ENCODE peak calls at places on chromosomes 5 and 9, in seven cellular contexts. P is IMR-90, O is mesenchymal stem cell, X is neuronal stem cell, L is H1, E is H9, B is trophoblast cell. Q is an unnamed sample.
A peak's percentile ranks its signal among the peaks of the same experiment; 100 is the strongest.

GRCh38 chr5:57493034-57493433 is 10.4 kb upstream of the ACTBL2 start:
- DNase-seq in P (no peak), O (no peak), X (no peak), L (no peak), E (no peak), B (no peak), Q (no peak)

GRCh38 chr5:95920822-95921221 is 40.8 kb downstream of the ELL2 start:
- DNase-seq in P (no peak), O (no peak), X (no peak), L (no peak), E (no peak), B (no peak), Q (no peak)

GRCh38 chr5:108193021-108193795 is 188.7 kb downstream of the FBXL17 start:
- DNase-seq in P (peak; percentile 75), O (peak; percentile 49), X (no peak), L (no peak), E (no peak), B (no peak), Q (peak; percentile 11)

GRCh38 chr9:114791736-114792135 is 14.1 kb downstream of the TNFSF15 start:
- DNase-seq in P (no peak), O (no peak), X (no peak), L (no peak), E (no peak), B (no peak), Q (no peak)

GRCh38 chr5:173324115-173325001 is 3.9 kb downstream of the STC2 start:
- DNase-seq in P (peak; percentile 89), O (no peak), X (no peak), L (no peak), E (no peak), B (no peak), Q (no peak)

GRCh38 chr9:108297025-108297424 is 558.8 kb downstream of the ACTL7B start:
- DNase-seq in P (peak; percentile 73), O (peak; percentile 68), X (no peak), L (no peak), E (no peak), B (peak; percentile 3), Q (no peak)

GRCh38 chr5:45162974-45163373 is 354.2 kb downstream of the MRPS30 start:
- DNase-seq in P (no peak), O (no peak), X (no peak), L (no peak), E (no peak), B (no peak), Q (no peak)

GRCh38 chr5:158485604-158486081 is 614.1 kb downstream of the EBF1 start:
- DNase-seq in P (no peak), O (peak; percentile 18), X (no peak), L (no peak), E (no peak), B (no peak), Q (peak; percentile 10)

GRCh38 chr5:10545084-10545483 is 18.8 kb upstream of the ANKRD33B start:
- DNase-seq in P (no peak), O (no peak), X (no peak), L (no peak), E (no peak), B (no peak), Q (no peak)

GRCh38 chr5:168652516-168652915 is 73.3 kb upstream of the PANK3 start:
- DNase-seq in P (no peak), O (no peak), X (no peak), L (no peak), E (no peak), B (no peak), Q (no peak)

DNA sequence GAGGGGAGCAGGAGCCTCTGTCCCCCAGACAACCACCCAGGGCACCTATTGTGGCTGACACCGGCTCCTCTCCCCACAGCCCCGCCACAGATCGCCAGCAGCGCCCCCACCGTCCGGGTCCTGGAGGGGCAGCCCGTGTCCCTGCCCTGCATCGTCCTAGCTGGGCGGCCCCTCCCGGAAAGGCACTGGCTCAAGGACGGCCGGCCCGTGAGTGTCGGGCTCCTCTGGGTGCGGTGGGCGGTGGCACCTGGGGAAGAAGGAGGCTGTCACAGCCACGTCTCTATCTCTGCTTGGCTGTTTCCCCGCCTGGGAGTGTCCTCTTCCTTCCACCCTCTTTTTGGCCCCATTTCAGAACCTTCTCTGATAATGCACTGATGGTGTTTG is 55.1 kb downstream of the HMCN2 start:
- DNase-seq in P (no peak), O (no peak), X (no peak), L (no peak), E (peak; percentile 77), B (peak; percentile 32), Q (peak; percentile 31)
- H2BK5ac ChIP-seq in P (no peak overlapping the region), O (no peak overlapping the region), X (no peak overlapping the region), L (no peak overlapping the region), E (no peak overlapping the region), B (no peak overlapping the region), Q (no peak overlapping the region)

DNA sequence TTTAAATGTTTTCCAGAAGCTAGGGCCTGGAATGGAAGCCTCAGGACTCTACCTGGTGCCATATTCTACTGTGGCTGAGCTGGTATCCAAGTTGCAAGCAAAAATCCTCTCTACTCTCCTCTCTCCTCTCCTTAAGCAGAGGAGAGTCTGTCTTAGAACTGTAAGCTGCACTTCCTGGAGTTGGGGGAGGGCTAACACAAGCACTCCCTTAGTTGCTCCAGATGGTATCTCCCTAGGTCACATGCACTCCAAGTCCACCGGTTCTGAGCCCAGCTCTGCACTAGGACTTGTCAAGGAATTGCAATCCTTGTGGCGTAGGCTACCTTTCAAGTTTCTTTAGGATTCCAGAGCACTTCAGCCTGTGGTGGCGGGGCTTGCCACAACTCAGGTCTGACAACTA is 513.9 kb upstream of the RGMB start:
- DNase-seq in P (no peak), O (no peak), X (no peak), L (no peak), E (no peak), B (no peak), Q (peak; percentile 5)
- H2BK5ac ChIP-seq in P (no peak overlapping the region), O (no peak overlapping the region), X (no peak overlapping the region), L (no peak overlapping the region), E (no peak overlapping the region), B (no peak overlapping the region), Q (no peak overlapping the region)

DNA sequence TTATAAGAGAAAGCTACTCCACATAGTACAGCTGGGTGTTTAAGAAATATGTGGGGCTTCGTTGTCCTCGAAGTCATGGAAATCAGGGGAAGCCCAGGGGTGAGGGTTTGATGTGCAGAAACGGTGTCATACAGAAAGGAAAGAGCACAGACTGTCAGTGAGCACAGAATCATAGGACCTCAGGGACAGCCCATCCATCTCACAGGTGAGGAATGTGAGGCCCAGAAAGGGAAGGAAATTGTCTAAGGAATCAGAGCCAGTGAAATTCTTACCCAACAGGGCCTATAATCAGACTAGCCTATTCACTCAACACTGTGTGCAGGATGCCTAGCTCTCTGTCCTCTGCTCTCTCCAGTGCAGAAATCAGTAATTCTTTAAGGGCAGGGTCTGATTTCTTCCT is 535.6 kb downstream of the SPOCK1 start:
- DNase-seq in P (no peak), O (no peak), X (no peak), L (no peak), E (no peak), B (no peak), Q (no peak)
- H2BK5ac ChIP-seq in P (no peak overlapping the region), O (no peak overlapping the region), X (no peak overlapping the region), L (no peak overlapping the region), E (no peak overlapping the region), B (no peak overlapping the region), Q (no peak overlapping the region)

GRCh38 chr5:146836226-146836842 is 42.2 kb downstream of the PPP2R2B start:
- DNase-seq in P (no peak), O (no peak), X (no peak), L (no peak), E (no peak), B (no peak), Q (no peak)
- H2BK5ac ChIP-seq in P (no peak overlapping the region), O (no peak overlapping the region), X (no peak overlapping the region), L (no peak overlapping the region), E (no peak overlapping the region), B (no peak overlapping the region), Q (no peak overlapping the region)

GRCh38 chr5:176180781-176181180 is 57.4 kb upstream of the SIMC1 start:
- DNase-seq in P (no peak), O (no peak), X (no peak), L (no peak), E (no peak), B (no peak), Q (peak; percentile 42)

GRCh38 chr5:176183321-176184074 is 54.7 kb upstream of the SIMC1 start:
- DNase-seq in P (no peak), O (no peak), X (no peak), L (no peak), E (no peak), B (no peak), Q (peak; percentile 86)

GRCh38 chr5:176180339-176180738 is 57.9 kb upstream of the SIMC1 start:
- DNase-seq in P (peak; percentile 60), O (peak; percentile 61), X (no peak), L (no peak), E (no peak), B (peak; percentile 34), Q (no peak)

GRCh38 chr5:176178789-176179188 is 59.4 kb upstream of the SIMC1 start:
- DNase-seq in P (no peak), O (no peak), X (no peak), L (no peak), E (no peak), B (no peak), Q (no peak)

GRCh38 chr5:176181271-176181855 is 56.9 kb upstream of the SIMC1 start:
- DNase-seq in P (no peak), O (no peak), X (no peak), L (no peak), E (no peak), B (no peak), Q (no peak)
- H2BK5ac ChIP-seq in P (no peak overlapping the region), O (no peak overlapping the region), X (no peak overlapping the region), L (no peak overlapping the region), E (no peak overlapping the region), B (no peak overlapping the region), Q (no peak overlapping the region)

GRCh38 chr5:22889714-22890113 is 36.6 kb upstream of the CDH12 start:
- DNase-seq in P (no peak), O (peak; percentile 35), X (no peak), L (no peak), E (no peak), B (no peak), Q (no peak)
- H2BK5ac ChIP-seq in P (no peak overlapping the region), O (no peak overlapping the region), X (no peak overlapping the region), L (no peak overlapping the region), E (no peak overlapping the region), B (no peak overlapping the region), Q (no peak overlapping the region)